ENCODE peak calls at places on chromosomes 6 and 20, in six cellular contexts. X is stimulated activated CD4-positive, alpha-beta T cell treated with anti-CD3 and anti-CD28 coated beads, Interleukin-15, amount 100 ng/mL, for 48 hours; M is stomach; C is endodermal cell; T is fibroblast of pulmonary artery; F is smooth muscle cell of the brain vasculature. P is an unnamed sample.
A peak's percentile ranks its signal among the peaks of the same experiment; 100 is the strongest.

GRCh38 chr6:151675746-151676459 is 131.6 kb upstream of the ESR1 start:
- DNase-seq in X (peak; percentile 30), M (peak; percentile 72), C (peak; percentile 88), T (peak; percentile 51), F (no peak), P (peak; percentile 63)

GRCh38 chr6:161163466-161164181 is 110.2 kb downstream of the AGPAT4 start:
- DNase-seq in X (no peak), M (no peak), C (peak; percentile 60), T (no peak), F (no peak), P (no peak)

GRCh38 chr6:94636780-94637385 is 940.5 kb upstream of the MANEA start:
- DNase-seq in X (no peak), M (no peak), C (peak; percentile 68), T (peak; percentile 0), F (no peak), P (peak; percentile 1)

GRCh38 chr20:47297746-47298145 is 58.8 kb downstream of the ZMYND8 start:
- DNase-seq in X (no peak), M (no peak), C (no peak), T (no peak), F (no peak), P (no peak)

GRCh38 chr6:37809144-37809543 is 10.4 kb upstream of the ZFAND3 start:
- DNase-seq in X (no peak), M (no peak), C (no peak), T (peak; percentile 22), F (no peak), P (no peak)

GRCh38 chr6:69391106-69391505 is 405.7 kb downstream of the LMBRD1 start:
- DNase-seq in X (no peak), M (no peak), C (no peak), T (no peak), F (no peak), P (no peak)

GRCh38 chr6:13384966-13385365 is 56.6 kb upstream of the TBC1D7 start:
- DNase-seq in X (no peak), M (no peak), C (no peak), T (no peak), F (no peak), P (peak; percentile 54)

GRCh38 chr20:17712708-17713107 is 12.9 kb downstream of the BANF2 start:
- DNase-seq in X (no peak), M (no peak), C (no peak), T (no peak), F (no peak), P (no peak)

GRCh38 chr20:59678951-59679350 is 74.6 kb downstream of the PHACTR3 start:
- DNase-seq in X (no peak), M (no peak), C (no peak), T (no peak), F (no peak), P (no peak)

GRCh38 chr6:73129653-73130443 is 95.4 kb downstream of the KHDC1L start:
- DNase-seq in X (peak; percentile 67), M (peak; percentile 89), C (peak; percentile 96), T (peak; percentile 82), F (peak; percentile 46), P (peak; percentile 48)

GRCh38 chr6:66949191-66949661 is 1242.2 kb upstream of the EYS start:
- DNase-seq in X (no peak), M (no peak), C (no peak), T (no peak), F (no peak), P (no peak)

GRCh38 chr20:57998276-57998675 is 230.2 kb downstream of the ANKRD60 start:
- DNase-seq in X (no peak), M (no peak), C (peak; percentile 64), T (no peak), F (no peak), P (no peak)

GRCh38 chr20:59645761-59646171 is 41.4 kb downstream of the PHACTR3 start:
- DNase-seq in X (no peak), M (no peak), C (no peak), T (no peak), F (no peak), P (peak; percentile 25)

GRCh38 chr20:860891-861290 is 27.4 kb downstream of the FAM110A start:
- DNase-seq in X (no peak), M (no peak), C (no peak), T (no peak), F (no peak), P (no peak)

GRCh38 chr20:51412991-51413471 is 129.5 kb downstream of the NFATC2 start:
- DNase-seq in X (no peak), M (no peak), C (peak; percentile 77), T (no peak), F (no peak), P (no peak)

GRCh38 chr6:148370171-148370570 is 27.5 kb downstream of the SASH1 start:
- DNase-seq in X (no peak), M (no peak), C (no peak), T (no peak), F (no peak), P (no peak)

GRCh38 chr6:10082385-10082784 is 332.5 kb downstream of the TFAP2A start:
- DNase-seq in X (no peak), M (no peak), C (no peak), T (no peak), F (no peak), P (no peak)

GRCh38 chr6:1312444-1313363 is 806 bp downstream of the FOXQ1 start:
- DNase-seq in X (no peak), M (no peak), C (peak; percentile 84), T (no peak), F (no peak), P (no peak)

GRCh38 chr6:138465007-138465645 is 34.2 kb downstream of the NHSL1 start:
- DNase-seq in X (no peak), M (no peak), C (no peak), T (peak; percentile 92), F (peak; percentile 40), P (no peak)

GRCh38 chr6:112338310-112338709 is 8.8 kb upstream of the RFPL4B start:
- DNase-seq in X (no peak), M (no peak), C (no peak), T (no peak), F (no peak), P (no peak)

GRCh38 chr6:167113047-167113446 is 9.8 kb upstream of the CCR6 start:
- DNase-seq in X (no peak), M (no peak), C (no peak), T (no peak), F (no peak), P (no peak)

P was measured in small intestine.